ENCODE peak calls at places on chromosome 21, in five cellular contexts. Z, L, F, W and D are unnamed samples.

GRCh38 chr21:22795091-22795490 is 1796.9 kb downstream of the NCAM2 start:
- DNase-seq in Z (no peak), L (no peak), F (no peak), W (no peak), D (no peak)

GRCh38 chr21:46410516-46410915 is 48.2 kb upstream of the DIP2A start:
- DNase-seq in Z (no peak), L (no peak), F (no peak), W (no peak), D (no peak)

GRCh38 chr21:43808832-43809251 is 19.5 kb downstream of the RRP1 start:
- DNase-seq in Z (no peak), L (no peak), F (no peak), W (no peak), D (no peak)

GRCh38 chr21:15408089-15408488 is 321.7 kb upstream of the USP25 start:
- DNase-seq in Z (no peak), L (no peak), F (no peak), W (no peak), D (no peak)

GRCh38 chr21:45504516-45505415 is 37.5 kb downstream of the SLC19A1 start:
- DNase-seq in Z (no peak), L (no peak), F (no peak), W (no peak), D (no peak)

GRCh38 chr21:25408666-25409065 is 198.6 kb downstream of the MRPL39 start:
- DNase-seq in Z (no peak), L (no peak), F (no peak), W (no peak), D (no peak)

GRCh38 chr21:45539796-45540600 is 2.2 kb downstream of the SLC19A1 start:
- DNase-seq in Z (no peak), L (peak; percentile 24), F (no peak), W (no peak), D (peak; percentile 43)

GRCh38 chr21:42583150-42583991 is 69.7 kb downstream of the SLC37A1 start:
- DNase-seq in Z (no peak), L (no peak), F (no peak), W (no peak), D (no peak)

GRCh38 chr21:42724226-42724920 is 71.0 kb downstream of the PDE9A start:
- DNase-seq in Z (peak; percentile 95), L (no peak), F (no peak), W (no peak), D (no peak)

GRCh38 chr21:25980710-25981109 is 189.9 kb downstream of the APP start:
- DNase-seq in Z (no peak), L (no peak), F (no peak), W (peak; percentile 8), D (no peak)

GRCh38 chr21:45457832-45458172 is 52.8 kb downstream of the COL18A1 start:
- DNase-seq in Z (no peak), L (no peak), F (no peak), W (no peak), D (no peak)

GRCh38 chr21:44285547-44285992 is at the start of gene AIRE:
- DNase-seq in Z (peak; percentile 57), L (no peak), F (no peak), W (peak; percentile 19), D (no peak)

GRCh38 chr21:38420140-38420539 is 78.1 kb downstream of the ERG start:
- DNase-seq in Z (no peak), L (no peak), F (no peak), W (no peak), D (no peak)

GRCh38 chr21:32834825-32835224 is 63.3 kb upstream of the PAXBP1 start:
- DNase-seq in Z (no peak), L (peak; percentile 39), F (peak; percentile 53), W (no peak), D (no peak)

GRCh38 chr21:45080639-45081414 is 6.4 kb downstream of the ADARB1 start:
- DNase-seq in Z (peak; percentile 87), L (no peak), F (no peak), W (no peak), D (no peak)

GRCh38 chr21:43827015-43827611 is 37.7 kb downstream of the RRP1 start:
- DNase-seq in Z (peak; percentile 61), L (no peak), F (no peak), W (no peak), D (no peak)

GRCh38 chr21:45698493-45698947 is 55.0 kb downstream of the PCBP3 start:
- DNase-seq in Z (peak; percentile 54), L (no peak), F (no peak), W (no peak), D (no peak)

GRCh38 chr21:45034556-45035476 is 39.6 kb upstream of the ADARB1 start:
- DNase-seq in Z (no peak), L (no peak), F (no peak), W (no peak), D (no peak)

GRCh38 chr21:34536820-34537219 is 24.8 kb upstream of the KCNE1 start:
- DNase-seq in Z (peak; percentile 77), L (no peak), F (no peak), W (peak; percentile 48), D (no peak)

GRCh38 chr21:34537838-34538237 is 25.8 kb upstream of the KCNE1 start:
- DNase-seq in Z (no peak), L (no peak), F (no peak), W (no peak), D (no peak)

GRCh38 chr21:34535886-34536285 is 23.9 kb upstream of the KCNE1 start:
- DNase-seq in Z (no peak), L (no peak), F (no peak), W (no peak), D (no peak)

GRCh38 chr21:34534522-34534921 is 22.5 kb upstream of the KCNE1 start:
- DNase-seq in Z (no peak), L (no peak), F (no peak), W (no peak), D (no peak)

GRCh38 chr21:34536311-34536710 is 24.3 kb upstream of the KCNE1 start:
- DNase-seq in Z (peak; percentile 82), L (no peak), F (no peak), W (peak; percentile 36), D (no peak)
- H2BK12ac ChIP-seq in Z (peak overlapping the region; percentile 83), L (no peak overlapping the region), F (no peak overlapping the region), W (peak overlapping the region; percentile 5), D (no peak overlapping the region)

GRCh38 chr21:33870768-33871167 is 44.8 kb downstream of the ATP5PO start:
- DNase-seq in Z (peak; percentile 28), L (no peak), F (no peak), W (no peak), D (no peak)
- H2BK12ac ChIP-seq in Z (no peak overlapping the region), L (no peak overlapping the region), F (no peak overlapping the region), W (no peak overlapping the region), D (no peak overlapping the region)

GRCh38 chr21:21664871-21665270 is 666.7 kb downstream of the NCAM2 start:
- DNase-seq in Z (no peak), L (no peak), F (no peak), W (no peak), D (no peak)

GRCh38 chr21:21668198-21668597 is 670.0 kb downstream of the NCAM2 start:
- DNase-seq in Z (no peak), L (no peak), F (no peak), W (no peak), D (no peak)

GRCh38 chr21:21666689-21667088 is 668.5 kb downstream of the NCAM2 start:
- DNase-seq in Z (no peak), L (no peak), F (no peak), W (no peak), D (no peak)
- H2BK12ac ChIP-seq in Z (no peak overlapping the region), L (no peak overlapping the region), F (no peak overlapping the region), W (no peak overlapping the region), D (no peak overlapping the region)

DNA sequence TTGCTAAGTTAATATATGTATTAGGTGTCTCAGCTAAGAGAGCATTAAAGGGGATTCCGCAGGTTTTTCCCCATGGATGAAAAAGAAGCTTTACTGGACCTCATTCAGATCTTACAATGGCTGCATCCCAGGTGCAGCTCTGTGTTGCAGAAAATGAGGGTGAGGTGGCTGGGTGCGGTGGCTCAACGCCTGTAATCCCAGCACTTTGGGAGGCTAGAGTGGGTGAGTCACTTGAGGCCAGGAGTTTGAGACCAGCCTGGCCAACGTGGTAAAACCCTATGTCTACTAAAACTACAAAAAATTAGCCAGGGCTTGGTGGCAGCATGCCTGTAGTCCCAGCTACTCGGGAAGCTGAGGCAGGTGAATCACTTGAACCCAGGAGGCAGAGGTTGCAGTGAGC is 58.5 kb upstream of the MORC3 start:
- DNase-seq in Z (no peak), L (no peak), F (no peak), W (no peak), D (no peak)
- H2BK12ac ChIP-seq in Z (no peak overlapping the region), L (no peak overlapping the region), F (no peak overlapping the region), W (no peak overlapping the region), D (no peak overlapping the region)

GRCh38 chr21:41313765-41314164 is 2.8 kb upstream of the FAM3B start:
- DNase-seq in Z (no peak), L (no peak), F (no peak), W (no peak), D (no peak)
- H2BK12ac ChIP-seq in Z (no peak overlapping the region), L (no peak overlapping the region), F (no peak overlapping the region), W (no peak overlapping the region), D (no peak overlapping the region)